ENCODE peak calls at places on chromosomes 13 and 19, in four cellular contexts. Y is cardiac muscle cell, M is fibroblast of lung, N is right lobe of liver. Z is an unnamed sample.

GRCh38 chr19:17497149-17497798 is 14.2 kb upstream of the PGLS start:
- DNase-seq in Y (no peak), M (no peak), N (no peak), Z (no peak)

GRCh38 chr13:110817143-110817542 is 97.7 kb downstream of the ANKRD10 start:
- DNase-seq in Y (no peak), M (no peak), N (no peak), Z (no peak)

GRCh38 chr13:65854431-65854830 is 1375.7 kb downstream of the PCDH9 start:
- DNase-seq in Y (no peak), M (no peak), N (no peak), Z (no peak)

GRCh38 chr13:33409673-33410072 is 124.1 kb upstream of the STARD13 start:
- DNase-seq in Y (no peak), M (no peak), N (no peak), Z (no peak)

GRCh38 chr13:39405107-39405506 is 197.9 kb downstream of the LHFPL6 start:
- DNase-seq in Y (no peak), M (peak; percentile 17), N (no peak), Z (no peak)

GRCh38 chr19:28264556-28264955 is 948.4 kb downstream of the UQCRFS1 start:
- DNase-seq in Y (peak; percentile 23), M (no peak), N (no peak), Z (no peak)

GRCh38 chr19:1158885-1159448 is 15.1 kb downstream of the SBNO2 start:
- DNase-seq in Y (no peak), M (no peak), N (peak; percentile 34), Z (peak; percentile 61)

GRCh38 chr13:112245959-112246358 is 130.2 kb upstream of the SPACA7 start:
- DNase-seq in Y (no peak), M (no peak), N (no peak), Z (peak; percentile 34)

GRCh38 chr19:17332677-17333581 is 1.7 kb downstream of the ANO8 start:
- DNase-seq in Y (peak; percentile 68), M (peak; percentile 52), N (no peak), Z (no peak)

GRCh38 chr19:13784731-13785452 is 10.4 kb upstream of the ZSWIM4 start:
- DNase-seq in Y (peak; percentile 74), M (peak; percentile 70), N (peak; percentile 83), Z (peak; percentile 92)

GRCh38 chr13:79808475-79808874 is 327.5 kb downstream of the NDFIP2 start:
- DNase-seq in Y (no peak), M (no peak), N (no peak), Z (no peak)

GRCh38 chr19:5803752-5804515 is 933 bp upstream of the NRTN start:
- DNase-seq in Y (peak; percentile 95), M (peak; percentile 78), N (peak; percentile 93), Z (peak; percentile 96)
- H3K4me3 ChIP-seq in Y (peak overlapping the region; percentile 13), M (no peak overlapping the region), N (peak overlapping the region; percentile 24), Z (peak overlapping the region; percentile 31)

DNA sequence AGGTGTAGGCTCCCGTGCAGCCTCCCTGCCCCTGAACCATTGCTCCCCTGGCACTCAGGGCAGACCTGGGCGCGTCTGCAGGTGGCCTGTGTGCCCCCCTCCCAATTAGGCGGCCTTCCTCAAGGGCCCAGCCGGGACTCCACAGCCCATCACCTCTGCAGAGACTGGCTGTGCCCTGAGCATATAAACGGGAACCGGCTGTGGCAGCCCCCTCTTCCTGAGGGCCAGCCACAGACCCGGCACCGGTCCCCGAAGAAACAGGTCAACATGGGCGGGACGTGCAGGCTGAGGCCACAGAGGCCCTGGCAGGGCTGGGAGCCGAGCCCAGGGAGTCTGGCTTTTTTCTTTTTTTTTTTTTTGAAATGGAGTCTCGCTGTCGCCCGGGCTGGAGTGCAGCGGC is 12.0 kb downstream of the PIAS4 start:
- DNase-seq in Y (no peak), M (no peak), N (no peak), Z (no peak)
- H3K36me3 ChIP-seq in Y (peaks cover 2% of the 10 kb centered on the region), M (peaks cover 10% of the 10 kb centered on the region), N (no peaks in the 10 kb centered on the region), Z (peaks cover 10% of the 10 kb centered on the region)

GRCh38 chr13:73943965-73944233 is 190.3 kb downstream of the KLF12 start:
- DNase-seq in Y (peak; percentile 48), M (no peak), N (no peak), Z (no peak)

GRCh38 chr13:73945871-73946270 is 188.3 kb downstream of the KLF12 start:
- DNase-seq in Y (peak; percentile 4), M (no peak), N (no peak), Z (no peak)

GRCh38 chr13:73945371-73945770 is 188.8 kb downstream of the KLF12 start:
- DNase-seq in Y (no peak), M (peak; percentile 61), N (no peak), Z (no peak)

GRCh38 chr13:73952683-73953082 is 181.5 kb downstream of the KLF12 start:
- DNase-seq in Y (no peak), M (peak; percentile 56), N (no peak), Z (no peak)

DNA sequence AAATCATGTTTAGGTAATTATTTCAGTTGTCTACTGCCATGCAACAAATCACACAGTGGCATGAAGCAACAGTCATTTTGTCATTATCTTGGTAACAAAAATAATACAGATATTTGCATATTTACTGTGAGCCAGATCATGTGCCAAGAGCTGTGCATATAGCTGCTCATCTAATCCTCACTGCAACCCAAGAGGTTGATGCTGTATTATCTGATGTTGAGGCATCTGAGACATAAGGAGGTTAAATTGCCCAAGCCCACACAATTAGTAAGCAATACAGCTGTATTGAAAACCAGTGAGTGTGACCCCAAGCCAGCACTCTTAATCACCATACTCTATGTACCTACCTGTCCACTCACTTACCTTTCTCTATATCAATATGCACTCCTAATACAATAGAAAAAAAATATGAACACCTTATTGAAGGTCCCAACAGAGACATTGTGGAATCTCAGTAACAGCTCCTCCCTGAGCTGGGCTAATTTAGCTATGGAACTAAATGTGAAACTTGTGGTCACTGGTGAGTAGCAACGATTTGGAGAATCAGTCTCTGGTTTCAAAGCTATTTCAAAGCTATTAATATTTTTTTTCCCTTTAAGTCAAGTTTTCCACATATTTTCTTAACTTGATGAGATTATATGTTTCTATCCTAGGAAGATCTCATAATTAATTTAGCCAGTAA is 185.2 kb downstream of the KLF12 start:
- DNase-seq in Y (no peak), M (no peak), N (no peak), Z (no peak)
- H3K4me1 ChIP-seq in Y (peaks cover 3% of the 10 kb centered on the region), M (no peaks in the 10 kb centered on the region), N (no peaks in the 10 kb centered on the region), Z (no peaks in the 10 kb centered on the region)

DNA sequence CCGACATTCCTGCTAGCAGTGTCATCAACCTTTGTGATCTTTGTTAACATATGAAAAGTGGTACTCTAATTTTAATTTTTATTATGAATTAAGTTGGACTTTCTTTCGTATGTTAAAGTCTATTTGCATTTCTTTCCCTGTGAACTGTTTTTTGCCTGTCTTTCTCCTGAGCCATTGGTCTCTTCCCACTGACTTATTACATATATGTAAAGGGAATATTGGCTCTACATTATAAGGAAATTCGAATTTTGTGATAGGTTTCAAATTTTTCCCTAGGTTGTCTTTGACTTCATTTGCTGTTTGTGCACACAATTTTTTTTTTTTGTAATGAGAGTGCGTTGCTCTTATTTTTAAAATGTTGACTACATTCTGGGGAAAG is 442 bp upstream of the CDC16 start:
- DNase-seq in Y (no peak), M (no peak), N (no peak), Z (no peak)
- H3K4me3 ChIP-seq in Y (peak overlapping the region; percentile 97), M (peak overlapping the region; percentile 21), N (peak overlapping the region; percentile 97), Z (peak overlapping the region; percentile 94)

GRCh38 chr19:15268928-15269253 is 36.6 kb upstream of the EPHX3 start:
- DNase-seq in Y (no peak), M (no peak), N (no peak), Z (no peak)
- H3K36me3 ChIP-seq in Y (peaks cover 23% of the 10 kb centered on the region), M (peaks cover 35% of the 10 kb centered on the region), N (peaks cover 51% of the 10 kb centered on the region), Z (peaks cover 62% of the 10 kb centered on the region)